ENCODE peak calls at places on chromosomes 5 and 9, in four cellular contexts. D is CD4-positive, alpha-beta memory T cell; Z is iPS DF 6.9; P is aorta. T is an unnamed sample.

GRCh38 chr9:22170990-22171663 is 162.0 kb upstream of the CDKN2B start:
- DNase-seq in D (no peak), Z (no peak), P (no peak), T (no peak)

GRCh38 chr5:178120661-178121357 is 7.5 kb downstream of the N4BP3 start:
- DNase-seq in D (peak; percentile 81), Z (no peak), P (peak; percentile 70), T (no peak)

GRCh38 chr9:127114606-127115005 is 7.8 kb downstream of the ANGPTL2 start:
- DNase-seq in D (no peak), Z (no peak), P (peak; percentile 40), T (no peak)

GRCh38 chr5:124865603-124866354 is 119.3 kb upstream of the ZNF608 start:
- DNase-seq in D (no peak), Z (no peak), P (no peak), T (no peak)

GRCh38 chr5:115295775-115296129 is 702 bp downstream of the CCDC112 start:
- DNase-seq in D (no peak), Z (no peak), P (no peak), T (no peak)

GRCh38 chr5:136408996-136409395 is 43.7 kb upstream of the TRPC7 start:
- DNase-seq in D (no peak), Z (no peak), P (no peak), T (no peak)

GRCh38 chr9:128246471-128246870 is 29.3 kb downstream of the GOLGA2 start:
- DNase-seq in D (no peak), Z (no peak), P (no peak), T (no peak)

GRCh38 chr9:82101475-82101874 is 112.9 kb downstream of the SPATA31D1 start:
- DNase-seq in D (no peak), Z (no peak), P (no peak), T (no peak)

GRCh38 chr5:91690921-91691320 is 307.8 kb upstream of the ARRDC3 start:
- DNase-seq in D (no peak), Z (no peak), P (no peak), T (no peak)

GRCh38 chr5:172666251-172666650 is 25.2 kb downstream of the NEURL1B start:
- DNase-seq in D (no peak), Z (no peak), P (no peak), T (no peak)

GRCh38 chr5:79495311-79495710 is 18.6 kb downstream of the HOMER1 start:
- DNase-seq in D (no peak), Z (no peak), P (no peak), T (no peak)

GRCh38 chr5:157109744-157110143 is 900 bp upstream of the HAVCR2 start:
- DNase-seq in D (peak; percentile 37), Z (no peak), P (no peak), T (no peak)